ENCODE peak calls at places on chromosomes 13 and 19, in four cellular contexts. One of them, this sample, is unnamed.

GRCh38 chr13:66675620-66676019 is 554.5 kb downstream of the PCDH9 start:
- DNase-seq in tibial nerve: no peak
- DNase-seq in suprapubic skin: no peak
- DNase-seq in A549: peak; percentile 52
- DNase-seq in this sample: no peak

GRCh38 chr19:39692822-39693221 is 11.5 kb upstream of the LGALS14 start:
- DNase-seq in A549: no peak
- DNase-seq in suprapubic skin: no peak
- DNase-seq in tibial nerve: no peak
- DNase-seq in this sample: peak; percentile 10

GRCh38 chr19:13411899-13412298 is 94.4 kb downstream of the CACNA1A start:
- DNase-seq in A549: no peak
- DNase-seq in suprapubic skin: no peak
- DNase-seq in tibial nerve: no peak
- DNase-seq in this sample: no peak

GRCh38 chr19:44696939-44697669 is 1.8 kb upstream of the CEACAM16 start:
- DNase-seq in suprapubic skin: no peak
- DNase-seq in A549: no peak
- DNase-seq in tibial nerve: no peak
- DNase-seq in this sample: no peak

GRCh38 chr13:43031881-43032280 is 8.5 kb downstream of the DNAJC15 start:
- DNase-seq in suprapubic skin: no peak
- DNase-seq in A549: no peak
- DNase-seq in tibial nerve: no peak
- DNase-seq in this sample: no peak

GRCh38 chr13:87666826-87667225 is 4.3 kb upstream of the SLITRK5 start:
- DNase-seq in suprapubic skin: no peak
- DNase-seq in A549: no peak
- DNase-seq in tibial nerve: no peak
- DNase-seq in this sample: no peak

GRCh38 chr13:41501281-41501680 is 43.9 kb downstream of the RGCC start:
- DNase-seq in A549: no peak
- DNase-seq in tibial nerve: no peak
- DNase-seq in suprapubic skin: no peak
- DNase-seq in this sample: peak; percentile 45

GRCh38 chr19:44924243-44924725 is 9.9 kb downstream of the APOC1 start:
- DNase-seq in A549: peak; percentile 38
- DNase-seq in tibial nerve: no peak
- DNase-seq in suprapubic skin: no peak
- DNase-seq in this sample: no peak

GRCh38 chr13:47025791-47026419 is 129.1 kb upstream of the HTR2A start:
- DNase-seq in suprapubic skin: no peak
- DNase-seq in A549: no peak
- DNase-seq in tibial nerve: no peak
- DNase-seq in this sample: no peak

GRCh38 chr13:75302031-75302430 is 179.9 kb downstream of the TBC1D4 start:
- DNase-seq in tibial nerve: no peak
- DNase-seq in suprapubic skin: no peak
- DNase-seq in A549: no peak
- DNase-seq in this sample: no peak

GRCh38 chr19:45508931-45509691 is 1.8 kb downstream of the VASP start:
- DNase-seq in tibial nerve: no peak
- DNase-seq in suprapubic skin: no peak
- DNase-seq in A549: peak; percentile 81
- DNase-seq in this sample: peak; percentile 96

GRCh38 chr13:33272531-33273124 is 12.9 kb downstream of the STARD13 start:
- DNase-seq in tibial nerve: no peak
- DNase-seq in suprapubic skin: no peak
- DNase-seq in A549: no peak
- DNase-seq in this sample: no peak

GRCh38 chr13:33271759-33272158 is 13.8 kb downstream of the STARD13 start:
- DNase-seq in tibial nerve: no peak
- DNase-seq in suprapubic skin: no peak
- DNase-seq in A549: no peak
- DNase-seq in this sample: no peak

GRCh38 chr13:33275916-33276315 is 9.6 kb downstream of the STARD13 start:
- DNase-seq in tibial nerve: no peak
- DNase-seq in A549: no peak
- DNase-seq in suprapubic skin: no peak
- DNase-seq in this sample: no peak

GRCh38 chr13:33274264-33274663 is 11.3 kb downstream of the STARD13 start:
- DNase-seq in tibial nerve: no peak
- DNase-seq in A549: no peak
- DNase-seq in suprapubic skin: no peak
- DNase-seq in this sample: no peak

DNA sequence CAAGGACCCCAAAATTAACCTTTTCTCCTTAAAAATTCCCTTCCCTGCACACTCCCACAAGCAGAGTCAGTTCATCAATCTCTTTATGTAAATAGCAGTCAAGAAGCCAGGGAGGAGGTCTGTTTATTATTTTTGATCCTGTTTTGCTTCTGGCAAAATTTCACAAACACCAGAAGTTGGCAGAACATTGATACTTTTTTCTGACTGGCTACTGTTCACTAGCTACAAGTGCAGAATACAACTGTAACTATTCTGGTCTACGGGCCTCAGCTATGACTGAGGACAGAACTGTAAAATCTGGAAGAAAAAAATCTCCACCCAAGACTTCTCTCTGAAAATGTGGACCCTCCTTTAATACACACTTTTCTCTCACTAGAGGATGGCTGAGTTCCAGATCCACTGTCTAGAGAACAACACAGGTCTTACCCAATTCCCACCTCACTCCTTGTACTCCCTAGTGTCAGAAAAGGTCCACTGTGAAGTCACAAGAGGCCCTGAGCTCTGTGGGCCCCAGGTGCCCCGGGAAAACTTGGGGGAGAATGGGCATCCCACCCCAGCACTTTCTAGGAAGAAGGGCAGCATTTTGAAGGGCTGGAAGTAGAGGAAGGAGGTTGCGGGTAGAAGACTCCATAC is 14.5 kb downstream of the STARD13 start:
- DNase-seq in tibial nerve: no peak
- DNase-seq in suprapubic skin: no peak
- DNase-seq in A549: no peak
- DNase-seq in this sample: no peak
- TF ChIP-seq EP300 in tibial nerve: peak; percentile 11
- TF ChIP-seq EP300 in suprapubic skin: no peak
- TF ChIP-seq EP300 in A549: no peak
- TF ChIP-seq EP300 in this sample: no peak

GRCh38 chr19:17420267-17420924 is 549 bp downstream of the MVB12A start:
- DNase-seq in A549: peak; percentile 46
- DNase-seq in suprapubic skin: no peak
- DNase-seq in tibial nerve: no peak
- DNase-seq in this sample: no peak
- TF ChIP-seq CTCF in A549: no peak
- TF ChIP-seq CTCF in suprapubic skin: no peak
- TF ChIP-seq CTCF in tibial nerve: no peak
- TF ChIP-seq CTCF in this sample: no peak

GRCh38 chr13:39760521-39760920 is 105.1 kb downstream of the COG6 start:
- DNase-seq in tibial nerve: no peak
- DNase-seq in suprapubic skin: no peak
- DNase-seq in A549: no peak
- DNase-seq in this sample: no peak
- TF ChIP-seq EP300 in tibial nerve: no peak
- TF ChIP-seq EP300 in suprapubic skin: no peak
- TF ChIP-seq EP300 in A549: no peak
- TF ChIP-seq EP300 in this sample: no peak

DNA sequence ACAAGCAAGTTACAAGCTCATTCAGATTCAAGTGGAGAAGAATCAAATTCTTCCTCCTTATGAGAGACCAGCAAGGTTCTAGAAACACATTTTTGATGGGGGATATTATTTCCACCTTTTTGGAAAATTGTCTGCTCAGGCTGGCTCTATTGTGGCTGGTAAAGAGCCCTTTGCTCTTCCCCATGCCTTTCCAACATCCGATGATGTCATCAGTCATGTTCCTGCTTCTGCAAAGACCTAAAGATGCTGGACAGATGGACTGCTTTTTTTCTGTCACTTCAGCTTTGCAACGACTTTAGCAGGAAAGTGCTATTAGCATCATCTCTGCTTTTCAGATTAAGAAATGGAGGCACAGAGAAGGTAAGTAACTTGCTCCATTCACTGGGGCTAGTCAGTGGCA is 4.2 kb downstream of the ADGRE3 start:
- DNase-seq in A549: no peak
- DNase-seq in suprapubic skin: no peak
- DNase-seq in tibial nerve: no peak
- DNase-seq in this sample: no peak
- TF ChIP-seq CTCF in A549: no peak
- TF ChIP-seq CTCF in suprapubic skin: no peak
- TF ChIP-seq CTCF in tibial nerve: no peak
- TF ChIP-seq CTCF in this sample: no peak

GRCh38 chr19:1265611-1266115 is 3.5 kb upstream of the CIRBP start:
- DNase-seq in A549: peak; percentile 67
- DNase-seq in tibial nerve: no peak
- DNase-seq in suprapubic skin: peak; percentile 95
- DNase-seq in this sample: no peak
- TF ChIP-seq EP300 in A549: no peak
- TF ChIP-seq EP300 in tibial nerve: no peak
- TF ChIP-seq EP300 in suprapubic skin: no peak
- TF ChIP-seq EP300 in this sample: no peak

GRCh38 chr13:23628250-23628649 is 58.0 kb downstream of the TNFRSF19 start:
- DNase-seq in A549: no peak
- DNase-seq in tibial nerve: no peak
- DNase-seq in suprapubic skin: no peak
- DNase-seq in this sample: no peak
- TF ChIP-seq CTCF in A549: no peak
- TF ChIP-seq CTCF in tibial nerve: no peak
- TF ChIP-seq CTCF in suprapubic skin: no peak
- TF ChIP-seq CTCF in this sample: no peak

GRCh38 chr19:47228937-47229673 is 1.9 kb downstream of the BBC3 start:
- DNase-seq in suprapubic skin: no peak
- DNase-seq in tibial nerve: no peak
- DNase-seq in A549: peak; percentile 75
- DNase-seq in this sample: no peak
- TF ChIP-seq EP300 in suprapubic skin: no peak
- TF ChIP-seq EP300 in tibial nerve: no peak
- TF ChIP-seq EP300 in A549: no peak
- TF ChIP-seq EP300 in this sample: no peak

DNA sequence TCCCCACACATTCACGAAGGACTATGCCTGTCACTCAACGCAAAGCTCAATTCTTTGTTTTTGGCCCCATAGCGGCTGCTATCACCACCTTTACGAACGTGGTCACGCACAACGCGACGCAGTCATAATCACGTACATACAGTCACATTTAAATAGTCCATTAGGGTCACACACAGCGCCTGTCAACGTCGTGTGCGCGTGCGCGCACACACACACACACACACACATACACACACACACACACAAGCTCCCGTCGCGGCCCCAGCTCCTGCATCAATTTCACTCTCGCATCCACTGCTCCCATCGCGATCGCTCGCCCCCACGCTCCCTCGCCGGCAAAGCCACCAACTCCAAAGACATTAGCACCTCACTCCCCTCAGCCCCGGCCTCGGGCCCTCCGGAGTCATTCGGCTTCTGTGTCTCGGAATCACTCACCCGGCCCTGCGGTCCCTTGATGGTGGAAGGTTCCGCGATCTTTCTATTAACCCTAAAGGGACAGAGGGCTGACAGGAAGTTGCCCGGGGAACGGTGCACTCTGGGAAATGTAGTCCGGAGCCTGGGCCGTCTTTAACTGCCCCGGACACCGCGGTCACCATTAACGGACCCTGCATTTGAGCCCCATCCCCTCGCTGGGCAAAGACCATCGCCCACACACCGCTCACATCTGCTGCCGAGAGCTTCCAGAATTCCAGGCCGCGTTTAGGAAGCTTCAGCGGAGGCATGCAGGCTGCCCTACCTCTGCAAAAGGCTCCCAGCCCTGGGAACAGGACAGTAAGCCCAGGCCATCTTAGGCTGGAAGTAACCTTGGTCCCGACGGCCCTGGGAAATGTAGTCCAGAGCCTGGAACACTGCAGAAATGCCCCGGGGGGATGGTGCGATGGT is at the start of gene ZNF790:
- DNase-seq in A549: peak; percentile 80
- DNase-seq in tibial nerve: peak; percentile 60
- DNase-seq in suprapubic skin: peak; percentile 92
- DNase-seq in this sample: peak; percentile 98
- TF ChIP-seq CTCF in A549: no peak
- TF ChIP-seq CTCF in tibial nerve: no peak
- TF ChIP-seq CTCF in suprapubic skin: no peak
- TF ChIP-seq CTCF in this sample: no peak

GRCh38 chr13:39349391-39349790 is 253.6 kb downstream of the LHFPL6 start:
- DNase-seq in A549: no peak
- DNase-seq in tibial nerve: no peak
- DNase-seq in suprapubic skin: no peak
- DNase-seq in this sample: no peak

GRCh38 chr13:39353988-39354387 is 249.0 kb downstream of the LHFPL6 start:
- DNase-seq in suprapubic skin: no peak
- DNase-seq in A549: no peak
- DNase-seq in tibial nerve: no peak
- DNase-seq in this sample: no peak

GRCh38 chr13:39350461-39350881 is 252.5 kb downstream of the LHFPL6 start:
- DNase-seq in suprapubic skin: no peak
- DNase-seq in tibial nerve: no peak
- DNase-seq in A549: no peak
- DNase-seq in this sample: no peak

GRCh38 chr13:39347926-39348901 is 254.8 kb downstream of the LHFPL6 start:
- DNase-seq in A549: no peak
- DNase-seq in suprapubic skin: no peak
- DNase-seq in tibial nerve: no peak
- DNase-seq in this sample: no peak
- TF ChIP-seq EP300 in A549: no peak
- TF ChIP-seq EP300 in suprapubic skin: no peak
- TF ChIP-seq EP300 in tibial nerve: no peak
- TF ChIP-seq EP300 in this sample: no peak

This sample was measured in esophagus muscularis mucosa.